ENCODE peak calls at places on chromosomes 13 and 19, in nine cellular contexts. Z, A, O, K, D, J, Y, U and V are unnamed samples.
A peak's percentile ranks its signal among the peaks of the same experiment; 100 is the strongest.

GRCh38 chr19:30664358-30665058 is 292.3 kb downstream of the ZNF536 start:
- DNase-seq in U (no peak), Y (no peak), O (no peak), J (no peak), D (no peak), K (no peak), Z (no peak), A (no peak), V (no peak)

GRCh38 chr19:30070970-30071632 is 129.1 kb downstream of the URI1 start:
- DNase-seq in K (no peak), J (no peak), Y (peak; percentile 35), A (no peak), D (peak; percentile 54), Z (no peak), O (no peak), U (no peak), V (no peak)

GRCh38 chr19:44401108-44401786 is at the start of gene ZNF285:
- DNase-seq in J (no peak), D (peak; percentile 98), Y (peak; percentile 95), A (peak; percentile 98), U (peak; percentile 80), O (no peak), K (peak; percentile 91), Z (peak; percentile 84), V (peak; percentile 51)

GRCh38 chr13:109314101-109314500 is 472.3 kb downstream of the IRS2 start:
- DNase-seq in D (no peak), Z (no peak), U (no peak), K (no peak), J (no peak), A (no peak), O (no peak), Y (no peak), V (no peak)

GRCh38 chr13:114319441-114319871 is 5.2 kb downstream of the CHAMP1 start:
- DNase-seq in D (no peak), K (no peak), Y (no peak), O (no peak), A (peak; percentile 95), Z (no peak), J (no peak), U (no peak), V (no peak)

GRCh38 chr13:86591862-86592261 is 792.6 kb upstream of the SLITRK6 start:
- DNase-seq in Z (no peak), D (no peak), Y (no peak), A (no peak), U (no peak), O (no peak), K (no peak), J (no peak), V (no peak)

GRCh38 chr19:41226874-41227390 is 7.9 kb downstream of the AXL start:
- DNase-seq in D (no peak), U (no peak), Z (no peak), O (no peak), K (no peak), J (no peak), A (no peak), Y (no peak), V (no peak)

GRCh38 chr13:77980592-77980991 is 62.0 kb upstream of the EDNRB start:
- DNase-seq in O (no peak), U (no peak), A (peak; percentile 62), K (no peak), D (no peak), J (no peak), Z (no peak), Y (no peak), V (no peak)

GRCh38 chr19:41324921-41325639 is 15.1 kb downstream of the CCDC97 start:
- DNase-seq in Z (no peak), Y (peak; percentile 89), O (no peak), D (peak; percentile 80), A (peak; percentile 78), U (peak; percentile 61), J (no peak), K (no peak), V (no peak)

GRCh38 chr19:13842294-13843103 is 34.4 kb upstream of the NANOS3 start:
- DNase-seq in J (no peak), Z (peak; percentile 60), U (peak; percentile 86), A (peak; percentile 81), Y (no peak), K (peak; percentile 75), O (no peak), D (peak; percentile 92), V (peak; percentile 71)

GRCh38 chr13:59730026-59730425 is 433.7 kb downstream of the DIAPH3 start:
- DNase-seq in O (no peak), J (no peak), Y (no peak), U (no peak), K (no peak), A (no peak), Z (no peak), D (no peak), V (no peak)

GRCh38 chr19:2462635-2463421 is 6.1 kb upstream of the LMNB2 start:
- DNase-seq in D (peak; percentile 93), J (no peak), A (peak; percentile 98), O (no peak), Y (no peak), K (no peak), U (no peak), Z (no peak), V (no peak)

GRCh38 chr13:81929988-81930387 is 1589.1 kb upstream of the SPRY2 start:
- DNase-seq in Y (no peak), D (no peak), A (peak; percentile 40), Z (no peak), K (no peak), J (peak; percentile 7), O (no peak), U (no peak), V (no peak)

GRCh38 chr19:632228-633067 is 889 bp downstream of the POLRMT start:
- DNase-seq in K (peak; percentile 66), U (no peak), D (no peak), Y (no peak), J (no peak), A (peak; percentile 70), Z (peak; percentile 46), O (no peak), V (no peak)

GRCh38 chr19:41997121-41997850 is 3.3 kb upstream of the ATP1A3 start:
- DNase-seq in K (peak; percentile 58), D (peak; percentile 69), O (no peak), U (no peak), J (no peak), A (peak; percentile 40), Y (no peak), Z (peak; percentile 72), V (peak; percentile 37)

GRCh38 chr19:54137913-54138776 is 583 bp downstream of the CNOT3 start:
- DNase-seq in A (no peak), J (no peak), Y (no peak), Z (peak; percentile 47), O (no peak), D (no peak), U (peak; percentile 66), K (peak; percentile 51), V (no peak)

GRCh38 chr13:50842711-50843255 is 709 bp downstream of the DLEU7 start:
- DNase-seq in K (no peak), J (no peak), Y (no peak), O (no peak), D (no peak), A (no peak), U (no peak), Z (no peak), V (no peak)

GRCh38 chr13:41232715-41233114 is 30.7 kb downstream of the MTRF1 start:
- DNase-seq in U (no peak), O (no peak), Y (no peak), K (no peak), A (no peak), J (no peak), Z (no peak), D (no peak), V (no peak)

GRCh38 chr13:96996097-96996496 is 1.8 kb upstream of the OXGR1 start:
- DNase-seq in J (no peak), U (no peak), O (no peak), K (no peak), A (no peak), D (no peak), Z (no peak), Y (no peak), V (no peak)

GRCh38 chr19:11378319-11379189 is 4.1 kb downstream of the SWSAP1 start:
- DNase-seq in Y (no peak), K (peak; percentile 22), A (peak; percentile 81), U (no peak), O (no peak), D (peak; percentile 71), Z (no peak), J (no peak), V (no peak)